ENCODE peak calls at places on chromosomes 4 and X, in four cellular contexts. A is testis, Q is astrocyte of the cerebellum, V is SK-N-SH. W is an unnamed sample.

GRCh38 chrX:87626996-87627395 is 109.4 kb downstream of the KLHL4 start:
- DNase-seq in Q (no peak), A (no peak), V (no peak), W (no peak)

GRCh38 chr4:173191623-173192041 is 23.0 kb downstream of the GALNT7 start:
- DNase-seq in V (no peak), Q (no peak), A (no peak), W (no peak)

GRCh38 chr4:41384992-41385391 is 128.3 kb downstream of the UCHL1 start:
- DNase-seq in A (peak; percentile 77), Q (no peak), V (peak; percentile 61), W (peak; percentile 89)

GRCh38 chr4:153497091-153497531 is 31.0 kb downstream of the TMEM131L start:
- DNase-seq in V (no peak), A (no peak), Q (no peak), W (no peak)

GRCh38 chr4:48268956-48269860 is at the start of gene TEC:
- DNase-seq in Q (no peak), A (peak; percentile 54), V (peak; percentile 30), W (no peak)

GRCh38 chr4:140858897-140859296 is 102.7 kb upstream of the TBC1D9 start:
- DNase-seq in A (no peak), Q (peak; percentile 53), V (peak; percentile 49), W (peak; percentile 71)

GRCh38 chr4:6626066-6626465 is 14.4 kb upstream of the MRFAP1 start:
- DNase-seq in A (no peak), Q (no peak), V (no peak), W (no peak)

GRCh38 chr4:3436798-3437581 is 4.8 kb upstream of the HGFAC start:
- DNase-seq in A (no peak), Q (no peak), V (no peak), W (no peak)

GRCh38 chr4:98682719-98683118 is 24.3 kb upstream of the TSPAN5 start:
- DNase-seq in Q (no peak), V (peak; percentile 14), A (no peak), W (no peak)

GRCh38 chrX:13091111-13091765 is 46.8 kb upstream of the FAM9C start:
- DNase-seq in A (no peak), Q (no peak), V (no peak), W (no peak)

GRCh38 chr4:13294961-13295605 is 189.1 kb downstream of the RAB28 start:
- DNase-seq in V (no peak), A (no peak), Q (no peak), W (no peak)

GRCh38 chr4:3636628-3637320 is 104.6 kb upstream of the LRPAP1 start:
- DNase-seq in Q (no peak), V (no peak), A (no peak), W (no peak)

GRCh38 chr4:112813790-112814189 is 176.8 kb downstream of the LARP7 start:
- DNase-seq in V (no peak), A (no peak), Q (peak; percentile 45), W (no peak)

GRCh38 chrX:154776753-154777152 is 14.1 kb downstream of the DKC1 start:
- DNase-seq in Q (no peak), V (no peak), A (no peak), W (no peak)

GRCh38 chrX:39602226-39602625 is 495.5 kb downstream of the BCOR start:
- DNase-seq in V (no peak), Q (no peak), A (no peak), W (no peak)

GRCh38 chr4:94623507-94623906 is 134.2 kb upstream of the BMPR1B start:
- DNase-seq in V (no peak), A (no peak), Q (no peak), W (no peak)

GRCh38 chr4:89836031-89836777 is 757 bp downstream of the SNCA start:
- DNase-seq in Q (no peak), V (peak; percentile 63), A (no peak), W (no peak)

GRCh38 chr4:182137343-182137742 is 105.9 kb upstream of the TENM3 start:
- DNase-seq in Q (peak; percentile 62), A (no peak), V (no peak), W (no peak)

GRCh38 chr4:86338989-86339388 is 20.9 kb downstream of the MAPK10 start:
- DNase-seq in A (no peak), Q (peak; percentile 53), V (no peak), W (no peak)

GRCh38 chrX:3697701-3698279 is 15.7 kb downstream of the PRKX start:
- DNase-seq in A (peak; percentile 62), Q (peak; percentile 42), V (no peak), W (no peak)

GRCh38 chrX:24487576-24487975 is 22.5 kb downstream of the PDK3 start:
- DNase-seq in V (no peak), Q (no peak), A (peak; percentile 53), W (no peak)

GRCh38 chr4:71130827-71131603 is 137.6 kb downstream of the DCK start:
- DNase-seq in Q (no peak), A (no peak), V (no peak), W (no peak)

GRCh38 chr4:149108626-149109025 is 666.4 kb upstream of the NR3C2 start:
- DNase-seq in Q (no peak), V (no peak), A (no peak), W (no peak)

GRCh38 chr4:149110499-149110898 is 668.3 kb upstream of the NR3C2 start:
- DNase-seq in V (no peak), Q (no peak), A (no peak), W (no peak)

GRCh38 chr4:149113804-149114430 is 671.7 kb upstream of the NR3C2 start:
- DNase-seq in V (no peak), Q (peak; percentile 80), A (no peak), W (no peak)

GRCh38 chr4:149112109-149112508 is 669.9 kb upstream of the NR3C2 start:
- DNase-seq in A (no peak), V (no peak), Q (no peak), W (no peak)
- TF ChIP-seq CTCF in A (no peak), V (peak; percentile 26), Q (no peak), W (no peak)

DNA sequence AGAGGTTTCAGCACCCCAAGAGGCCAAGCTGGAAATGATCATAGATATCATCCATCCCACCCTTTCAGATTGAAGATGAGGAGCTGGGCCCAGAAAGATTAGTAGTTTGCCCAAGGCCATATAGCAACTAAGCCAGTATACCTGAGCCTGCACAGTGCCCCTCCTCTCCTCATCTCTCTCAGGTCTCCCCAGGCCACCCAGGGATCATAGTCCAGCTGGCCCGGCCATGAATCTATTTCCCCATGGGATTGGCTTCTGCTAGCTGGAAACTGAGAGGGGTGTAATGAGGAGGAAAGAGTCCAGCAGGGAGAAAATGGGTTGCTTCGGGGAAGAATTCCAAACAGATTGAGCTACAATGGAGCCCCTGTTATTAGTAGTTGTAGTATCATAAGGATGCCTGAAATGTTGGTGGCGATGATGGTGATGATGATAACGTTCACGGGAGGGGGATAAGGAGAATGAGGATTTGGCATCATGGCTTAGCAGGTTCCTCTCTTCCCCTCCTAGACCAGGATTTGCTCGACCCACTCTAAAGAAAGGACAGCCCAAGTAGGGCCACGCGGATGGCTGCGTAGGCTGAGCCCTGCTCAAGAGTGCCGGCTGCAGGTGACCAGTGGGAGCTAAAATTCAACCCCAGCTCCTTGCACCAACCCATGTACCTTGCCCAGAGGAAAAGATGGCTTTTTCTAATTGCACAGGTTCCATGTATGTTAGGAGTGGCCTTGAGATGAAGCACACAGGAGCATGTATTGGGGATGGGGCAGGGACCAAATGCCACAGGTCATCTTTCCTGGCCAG is 117.8 kb upstream of the PJA1 start:
- DNase-seq in Q (no peak), V (no peak), A (no peak), W (no peak)
- TF ChIP-seq CTCF in Q (peak; percentile 15), V (no peak), A (no peak), W (peak; percentile 42)

DNA sequence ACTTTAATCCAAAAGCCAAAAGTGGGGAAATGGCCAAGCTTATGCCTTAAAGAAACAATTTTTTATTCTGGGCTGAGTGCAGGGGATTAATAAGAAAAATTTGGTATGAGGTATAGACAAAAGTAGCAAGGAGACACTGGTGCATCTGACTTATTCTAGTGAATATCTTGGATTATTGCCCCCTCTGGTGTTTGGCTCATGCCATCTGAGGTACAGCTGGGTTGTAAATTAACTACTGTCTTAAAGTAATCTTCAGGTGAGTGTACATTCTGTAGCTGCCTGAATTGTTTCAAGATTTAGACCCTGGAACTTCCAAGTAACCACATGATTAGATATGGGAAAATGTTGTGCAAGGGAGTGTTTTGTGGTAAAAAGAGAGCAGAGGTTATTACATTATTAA is 988.7 kb downstream of the FAM133A start:
- DNase-seq in V (no peak), A (no peak), Q (no peak), W (no peak)
- TF ChIP-seq CTCF in V (no peak), A (no peak), Q (no peak), W (no peak)

GRCh38 chr4:177380730-177381287 is 61.4 kb downstream of the AGA start:
- DNase-seq in V (peak; percentile 47), Q (no peak), A (peak; percentile 19), W (peak; percentile 56)
- TF ChIP-seq CTCF in V (peak; percentile 41), Q (no peak), A (no peak), W (peak; percentile 61)

DNA sequence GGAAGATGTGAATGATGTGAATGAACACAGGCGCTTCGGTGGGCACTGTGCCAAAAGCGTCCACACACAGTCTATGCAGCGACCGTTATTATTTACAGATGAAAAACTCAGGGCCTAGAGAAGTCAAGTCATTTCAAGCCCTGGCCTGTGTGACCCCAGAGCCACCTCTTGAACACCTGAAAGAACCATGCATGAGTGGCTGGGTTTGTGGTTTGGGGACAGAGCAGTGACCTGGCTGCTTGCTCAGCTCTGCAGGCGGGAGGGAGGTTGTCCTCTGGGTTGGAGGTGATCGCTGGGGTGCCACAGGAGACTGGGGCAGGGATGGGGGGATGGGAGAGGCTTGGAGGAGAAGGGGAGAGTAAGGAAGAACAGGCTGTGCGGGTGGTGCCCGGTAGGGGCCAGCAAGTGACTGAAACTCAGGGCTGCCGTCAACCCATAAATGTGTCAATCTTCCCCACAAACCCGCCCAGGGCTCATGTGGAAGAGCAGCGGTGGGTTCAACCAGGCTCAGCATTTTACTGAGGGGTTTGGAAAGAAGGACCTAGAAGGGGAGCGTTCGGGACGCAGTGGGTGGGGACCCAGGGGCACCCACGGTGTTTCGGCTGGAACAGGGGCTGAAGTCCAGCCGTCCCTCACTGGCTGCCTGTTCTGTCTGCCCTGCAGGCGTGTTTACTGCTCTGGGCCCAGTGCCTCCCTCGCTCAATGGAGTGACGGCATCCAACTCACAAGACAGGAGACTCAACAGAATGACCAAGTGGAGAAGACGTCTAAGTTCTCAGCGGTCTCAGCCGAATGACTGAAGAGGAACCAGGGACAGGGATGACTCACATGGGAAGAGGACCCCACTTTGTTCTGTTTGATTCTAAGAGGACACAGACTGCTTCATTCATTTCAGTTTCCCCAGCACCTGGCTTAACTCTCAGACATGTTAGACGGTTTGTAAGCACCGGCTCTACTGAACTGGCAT is 167.8 kb downstream of the AFAP1 start:
- DNase-seq in Q (no peak), A (no peak), V (peak; percentile 62), W (peak; percentile 72)
- TF ChIP-seq CTCF in Q (no peak), A (no peak), V (no peak), W (peak; percentile 2)

DNA sequence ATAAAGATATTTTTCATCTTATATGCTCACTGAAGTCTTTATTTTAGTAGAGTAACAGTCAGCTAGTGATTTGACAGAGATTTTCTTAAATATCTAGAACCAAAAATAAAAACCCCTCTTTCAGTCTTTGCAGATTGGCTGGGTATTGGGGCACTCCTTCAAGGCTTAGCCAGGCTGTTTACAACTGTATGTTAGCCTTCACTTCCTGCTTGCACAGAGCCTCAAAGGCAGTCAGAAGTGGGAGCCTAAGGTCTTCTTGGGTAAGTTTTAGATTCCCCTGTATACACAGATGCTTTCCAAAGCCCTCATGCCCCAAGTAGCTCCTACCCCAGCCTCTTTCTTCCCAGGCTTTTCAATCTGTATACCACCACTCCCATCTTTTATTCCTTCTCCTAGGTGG is 136.1 kb upstream of the STIM2 start:
- DNase-seq in V (no peak), Q (no peak), A (no peak), W (no peak)
- TF ChIP-seq CTCF in V (no peak), Q (no peak), A (no peak), W (no peak)

GRCh38 chr4:116183241-116183640 is 902.1 kb downstream of the TRAM1L1 start:
- DNase-seq in A (no peak), Q (no peak), V (no peak), W (no peak)

GRCh38 chr4:116180056-116180690 is 905.2 kb downstream of the TRAM1L1 start:
- DNase-seq in Q (peak; percentile 1), A (no peak), V (peak; percentile 24), W (no peak)
- TF ChIP-seq CTCF in Q (peak; percentile 40), A (peak; percentile 24), V (peak; percentile 62), W (peak; percentile 64)